ENCODE peak calls at places on chromosome 3, in four cellular contexts. Y is K562, X is HCT116, K is HepG2. L is an unnamed sample.

GRCh38 chr3:25897019-25897418 is 107.1 kb downstream of the OXSM start:
- DNase-seq in Y (peak), X (peak), K (peak), L (no peak)

GRCh38 chr3:37554364-37554763 is 307.3 kb upstream of the CTDSPL start:
- DNase-seq in Y (peak), X (no peak), K (no peak), L (no peak)

GRCh38 chr3:65516998-65517397 is 521.7 kb downstream of the MAGI1 start:
- DNase-seq in Y (no peak), X (no peak), K (no peak), L (no peak)

GRCh38 chr3:117619805-117620204 is 910.2 kb downstream of the TUSC7 start:
- DNase-seq in Y (no peak), X (no peak), K (no peak), L (no peak)

GRCh38 chr3:27289769-27290413 is 79.3 kb downstream of the NEK10 start:
- DNase-seq in Y (no peak), X (no peak), K (no peak), L (peak)

GRCh38 chr3:164608554-164609276 is 469.6 kb downstream of the SI start:
- DNase-seq in Y (no peak), X (no peak), K (no peak), L (no peak)

GRCh38 chr3:129984124-129984523 is 9.6 kb downstream of the TRH start:
- DNase-seq in Y (no peak), X (no peak), K (no peak), L (no peak)

GRCh38 chr3:149494022-149494758 is 19.7 kb downstream of the TM4SF4 start:
- DNase-seq in Y (peak), X (peak), K (peak), L (peak)

GRCh38 chr3:170338690-170339340 is 18.7 kb upstream of the SKIL start:
- DNase-seq in Y (peak), X (no peak), K (no peak), L (no peak)

GRCh38 chr3:82157952-82158351 is 396.5 kb upstream of the GBE1 start:
- DNase-seq in Y (no peak), X (peak), K (no peak), L (peak)

GRCh38 chr3:42544492-42545283 is 37.1 kb downstream of the SEC22C start:
- DNase-seq in Y (no peak), X (no peak), K (peak), L (no peak)

GRCh38 chr3:129160891-129161859 is at the start of gene ISY1:
- DNase-seq in Y (peak), X (peak), K (peak), L (peak)

GRCh38 chr3:151580592-151580991 is 119.7 kb upstream of the IGSF10 start:
- DNase-seq in Y (no peak), X (no peak), K (no peak), L (peak)

GRCh38 chr3:59411694-59412093 is 361.9 kb upstream of the CFAP20DC start:
- DNase-seq in Y (no peak), X (no peak), K (no peak), L (peak)

GRCh38 chr3:50373146-50373864 is 14.0 kb upstream of the TMEM115 start:
- DNase-seq in Y (no peak), X (no peak), K (no peak), L (no peak)

GRCh38 chr3:193795062-193795690 is 202.2 kb downstream of the OPA1 start:
- DNase-seq in Y (no peak), X (no peak), K (no peak), L (no peak)

GRCh38 chr3:74121761-74122160 is 492.7 kb downstream of the CNTN3 start:
- DNase-seq in Y (no peak), X (no peak), K (no peak), L (peak)

GRCh38 chr3:176286456-176287115 is 910.7 kb downstream of the TBL1XR1 start:
- DNase-seq in Y (no peak), X (no peak), K (no peak), L (peak)

GRCh38 chr3:105385179-105385578 is 18.5 kb downstream of the ALCAM start:
- DNase-seq in Y (no peak), X (no peak), K (no peak), L (peak)
- H3K4me3 ChIP-seq in Y (no peak), X (no peak), K (no peak), L (no peak)

DNA sequence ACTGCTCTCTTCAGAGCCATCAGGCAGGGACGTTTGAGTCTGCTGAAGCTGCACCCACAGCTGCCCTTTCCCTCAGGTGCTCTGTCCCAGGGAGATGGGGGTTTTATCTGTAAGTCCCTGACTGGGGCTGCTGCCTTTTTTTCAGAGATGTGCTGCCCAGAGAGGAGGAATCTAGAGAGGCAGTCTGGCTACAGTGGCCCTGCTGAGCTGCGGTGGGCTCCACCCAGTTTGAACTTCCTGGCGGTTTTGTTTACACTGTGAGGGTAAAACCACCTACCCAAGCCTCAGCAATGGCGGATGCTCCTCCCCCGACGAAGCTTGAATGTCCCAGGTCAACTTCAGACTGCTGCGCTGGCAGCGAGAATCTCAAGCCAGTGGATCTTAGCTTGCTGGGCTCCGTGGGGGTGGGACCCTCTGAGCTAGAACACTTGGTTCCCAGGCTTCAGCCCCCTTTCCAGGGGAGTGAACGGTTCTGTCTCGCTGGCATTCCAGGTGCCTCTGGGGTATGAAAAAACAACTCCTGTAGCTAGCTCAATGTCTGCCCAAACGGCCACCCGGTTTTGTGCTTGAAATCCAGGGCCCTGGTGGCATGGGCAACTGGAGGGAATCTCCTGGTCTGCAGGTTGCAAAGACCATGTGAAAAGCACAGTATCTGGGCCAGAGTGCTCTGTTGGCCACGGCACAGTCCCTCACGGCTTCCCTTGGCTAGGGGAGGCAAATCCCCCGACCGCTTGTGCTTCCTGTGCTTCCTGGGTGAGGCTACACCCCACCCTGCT is 21.1 kb upstream of the ST6GAL1 start:
- DNase-seq in Y (peak), X (no peak), K (peak), L (no peak)
- TF ChIP-seq CEBPB in Y (no peak), X (no peak), K (no peak), L (no peak)

GRCh38 chr3:123723527-123724168 is 138.8 kb upstream of the HACD2 start:
- DNase-seq in Y (peak), X (peak), K (peak), L (peak)

GRCh38 chr3:123728014-123728413 is 143.2 kb upstream of the HACD2 start:
- DNase-seq in Y (no peak), X (no peak), K (no peak), L (peak)

GRCh38 chr3:123728991-123729390 is 144.1 kb upstream of the HACD2 start:
- DNase-seq in Y (no peak), X (no peak), K (no peak), L (no peak)

GRCh38 chr3:123724306-123724705 is 139.5 kb upstream of the HACD2 start:
- DNase-seq in Y (peak), X (peak), K (no peak), L (peak)

DNA sequence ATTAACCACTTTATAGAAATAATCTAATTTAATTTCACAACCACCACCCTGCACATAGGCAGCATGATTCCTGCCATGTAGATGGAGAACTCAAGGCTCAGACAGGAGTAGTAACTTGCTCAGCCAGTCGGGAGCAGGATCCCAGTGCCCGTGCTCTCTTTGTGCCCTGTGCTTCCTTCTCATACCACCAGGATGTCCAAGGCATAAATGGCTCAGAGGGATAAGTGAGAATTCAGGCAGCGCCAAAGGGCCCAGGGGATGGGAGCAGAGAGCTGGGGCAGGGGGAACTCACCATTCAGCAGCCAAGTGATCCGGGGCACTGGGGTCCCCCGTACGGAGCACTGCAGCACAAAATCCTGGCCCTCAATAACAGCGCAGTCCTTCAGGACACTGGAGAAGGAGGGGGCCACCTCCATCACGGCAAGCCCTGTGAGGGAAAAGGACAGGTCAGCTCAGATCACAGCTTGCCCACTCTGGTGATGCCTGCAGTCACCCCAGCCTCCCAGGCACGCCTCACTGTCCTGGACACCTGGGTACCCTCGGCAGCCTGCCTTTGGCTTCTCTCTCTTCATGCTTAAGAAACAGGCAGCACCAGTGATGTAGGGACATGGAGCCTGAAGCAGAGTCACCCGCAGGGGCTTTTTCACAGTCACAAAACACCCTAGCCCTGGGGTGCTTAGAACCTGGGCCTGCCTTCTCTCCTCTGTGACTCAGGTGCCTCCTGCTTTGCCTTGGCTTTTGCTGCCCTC is 141.0 kb upstream of the HACD2 start:
- DNase-seq in Y (no peak), X (no peak), K (no peak), L (no peak)
- TF ChIP-seq CTCF in Y (no peak), X (no peak), K (no peak), L (peak)

DNA sequence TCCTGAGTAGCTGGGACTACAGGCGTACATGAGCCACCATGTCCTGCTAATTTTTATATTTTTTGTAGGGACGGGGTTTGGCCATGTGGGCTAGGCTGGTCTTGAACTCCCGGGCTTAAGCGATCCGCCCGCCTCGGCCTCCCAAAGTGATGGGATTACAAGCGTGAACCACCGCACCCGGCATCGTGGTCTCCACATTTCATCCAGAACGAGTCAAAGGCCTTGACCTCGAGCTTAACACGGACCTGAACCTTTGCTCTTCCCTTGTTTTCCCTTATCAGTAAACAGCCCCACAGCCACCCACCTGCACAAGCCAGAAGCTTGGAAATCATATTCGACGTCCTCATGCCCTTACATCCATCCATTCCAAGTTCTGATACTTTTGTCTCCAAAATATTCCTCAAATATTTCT is 1.3 kb upstream of the PTPN23 start:
- DNase-seq in Y (peak), X (no peak), K (peak), L (no peak)
- H3K4me3 ChIP-seq in Y (peak), X (peak), K (peak), L (peak)